ENCODE peak calls at places on chromosomes 4 and X, in four cellular contexts. G, I, X and W are unnamed samples.
A peak's percentile ranks its signal among the peaks of the same experiment; 100 is the strongest.

GRCh38 chr4:39502034-39502658 is 25.1 kb downstream of the UGDH start:
- DNase-seq in G (no peak), I (no peak), X (no peak), W (no peak)

GRCh38 chr4:84050014-84050413 is 449.1 kb downstream of the NKX6-1 start:
- DNase-seq in G (no peak), I (no peak), X (no peak), W (no peak)

GRCh38 chrX:134512566-134512965 is 52.6 kb downstream of the HPRT1 start:
- DNase-seq in G (no peak), I (no peak), X (no peak), W (no peak)

GRCh38 chrX:134932528-134933217 is 58.1 kb upstream of the SMIM10 start:
- DNase-seq in G (no peak), I (no peak), X (no peak), W (no peak)

GRCh38 chrX:84248226-84248625 is 60.2 kb upstream of the RPS6KA6 start:
- DNase-seq in G (no peak), I (no peak), X (no peak), W (no peak)

GRCh38 chr4:75892508-75892907 is 9.7 kb downstream of the PPEF2 start:
- DNase-seq in G (no peak), I (no peak), X (no peak), W (no peak)

GRCh38 chr4:108355523-108356208 is 186.9 kb upstream of the LEF1 start:
- DNase-seq in G (no peak), I (no peak), X (no peak), W (no peak)

GRCh38 chr4:27381806-27382205 is 521.2 kb downstream of the STIM2 start:
- DNase-seq in G (no peak), I (no peak), X (no peak), W (peak; percentile 4)

GRCh38 chr4:154626793-154627484 is 14.5 kb upstream of the FGG start:
- DNase-seq in G (no peak), I (peak; percentile 64), X (peak; percentile 24), W (peak; percentile 78)

GRCh38 chrX:120775959-120776358 is 99.7 kb downstream of the CT47B1 start:
- DNase-seq in G (no peak), I (no peak), X (no peak), W (no peak)

GRCh38 chr4:14863420-14864364 is 138.6 kb upstream of the CPEB2 start:
- DNase-seq in G (no peak), I (no peak), X (no peak), W (no peak)

GRCh38 chrX:78199851-78200250 is 60.4 kb upstream of the TAF9B start:
- DNase-seq in G (no peak), I (no peak), X (peak; percentile 24), W (peak; percentile 14)
- TF ChIP-seq CTCF in G (no peak), I (no peak), X (peak; percentile 65), W (peak; percentile 17)

DNA sequence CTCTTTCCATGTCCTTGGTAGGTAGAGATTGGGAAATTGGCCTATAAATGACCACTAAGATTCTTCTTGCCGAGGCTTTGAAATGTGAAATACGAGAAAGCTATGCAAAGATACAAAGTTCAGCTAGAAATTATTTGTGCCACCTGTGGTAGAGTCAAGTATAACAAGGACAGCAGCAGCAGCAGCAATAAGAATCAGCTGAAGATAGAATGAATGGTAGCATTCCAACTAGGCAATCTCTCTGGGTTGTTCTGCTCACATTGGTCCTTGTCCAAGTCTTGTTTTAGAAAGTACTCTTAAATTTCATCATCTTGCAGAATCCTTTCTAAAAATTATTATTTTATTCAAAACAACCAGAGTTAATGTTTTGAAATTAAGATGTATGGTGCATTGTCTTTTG is 67.8 kb upstream of the PCDH10 start:
- DNase-seq in G (no peak), I (no peak), X (no peak), W (no peak)
- TF ChIP-seq CTCF in G (no peak), I (no peak), X (no peak), W (no peak)

GRCh38 chr4:93879919-93880318 is 51.4 kb downstream of the ATOH1 start:
- DNase-seq in G (no peak), I (no peak), X (no peak), W (no peak)

GRCh38 chr4:93876739-93877138 is 48.2 kb downstream of the ATOH1 start:
- DNase-seq in G (no peak), I (no peak), X (no peak), W (no peak)

GRCh38 chr4:93878566-93878965 is 50.0 kb downstream of the ATOH1 start:
- DNase-seq in G (no peak), I (no peak), X (no peak), W (no peak)
- TF ChIP-seq CTCF in G (no peak), I (no peak), X (no peak), W (no peak)

GRCh38 chr4:151238477-151238876 is 38.5 kb upstream of the PRSS48 start:
- DNase-seq in G (no peak), I (no peak), X (no peak), W (no peak)
- TF ChIP-seq CTCF in G (no peak), I (no peak), X (no peak), W (no peak)

DNA sequence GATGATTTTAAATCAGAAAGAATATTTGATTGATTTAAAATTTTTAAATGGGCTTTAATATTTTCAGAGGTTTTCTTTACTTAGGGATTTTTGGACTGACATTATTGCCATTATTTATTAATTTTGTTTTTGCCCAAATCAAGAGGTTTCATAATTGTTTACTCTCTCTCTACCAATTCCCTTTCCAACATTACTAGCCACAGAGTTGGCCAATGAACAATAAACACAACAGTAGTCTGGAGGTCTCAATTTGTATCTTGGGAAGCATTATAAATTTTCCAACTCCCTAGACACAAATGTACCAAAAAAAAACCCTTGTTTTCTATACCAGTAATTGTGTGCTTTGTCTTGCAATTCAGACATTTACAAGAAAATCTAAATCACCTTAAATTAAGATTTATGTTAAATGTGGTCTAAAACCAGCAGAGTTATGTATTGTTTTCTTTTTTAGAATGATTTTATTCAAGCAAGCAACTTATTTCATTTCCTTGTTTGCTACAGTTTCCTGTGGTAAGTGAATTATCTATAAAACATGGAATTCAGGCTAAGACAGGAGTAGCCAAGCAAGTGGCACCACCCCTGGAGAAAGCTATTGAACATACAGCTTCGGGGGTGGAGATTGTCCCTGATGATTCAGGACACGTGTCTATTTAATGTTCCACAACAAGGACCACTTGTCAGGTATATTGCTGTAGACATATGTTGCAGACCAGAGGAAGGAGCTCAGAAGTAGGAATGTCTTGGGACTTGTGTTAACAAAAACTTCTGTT is 622 bp downstream of the KLKB1 start:
- DNase-seq in G (no peak), I (no peak), X (no peak), W (no peak)
- TF ChIP-seq CTCF in G (no peak), I (no peak), X (no peak), W (no peak)

GRCh38 chrX:113260474-113260873 is 419.8 kb upstream of the AMOT start:
- DNase-seq in G (no peak), I (no peak), X (no peak), W (no peak)
- TF ChIP-seq CTCF in G (no peak), I (no peak), X (peak; percentile 32), W (no peak)

DNA sequence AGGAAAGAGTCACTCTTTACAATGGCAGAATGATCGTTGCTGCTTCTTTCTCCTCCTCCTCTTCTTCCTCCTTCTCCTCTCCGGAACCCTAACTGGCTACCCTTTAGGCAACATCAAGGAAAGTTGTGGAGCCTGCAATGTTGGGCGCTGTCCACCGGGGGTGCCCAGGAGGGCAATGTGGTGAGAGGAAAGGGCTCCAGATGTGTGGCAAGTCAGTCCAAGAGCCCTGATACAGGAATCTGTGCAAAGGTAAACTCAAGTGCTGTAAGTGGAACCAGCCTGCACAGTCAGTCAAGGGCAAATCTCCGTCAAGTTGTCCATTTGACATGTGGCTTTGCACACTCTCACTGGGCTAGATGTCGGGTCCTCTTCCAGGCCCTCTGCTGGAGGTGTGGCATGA is 2.8 kb downstream of the RTL5 start:
- DNase-seq in G (no peak), I (no peak), X (no peak), W (no peak)
- TF ChIP-seq CTCF in G (no peak), I (no peak), X (no peak), W (no peak)

GRCh38 chr4:173537628-173538147 is 7.7 kb upstream of the HAND2 start:
- DNase-seq in G (no peak), I (no peak), X (no peak), W (no peak)

GRCh38 chr4:173538148-173538902 is 8.3 kb upstream of the HAND2 start:
- DNase-seq in G (peak; percentile 77), I (no peak), X (no peak), W (no peak)

GRCh38 chr4:173535165-173535737 is 5.2 kb upstream of the HAND2 start:
- DNase-seq in G (no peak), I (no peak), X (no peak), W (no peak)

GRCh38 chr4:173535932-173536331 is 5.9 kb upstream of the HAND2 start:
- DNase-seq in G (no peak), I (no peak), X (no peak), W (no peak)

GRCh38 chr4:173536808-173537429 is 6.9 kb upstream of the HAND2 start:
- DNase-seq in G (no peak), I (no peak), X (no peak), W (no peak)
- TF ChIP-seq CTCF in G (no peak), I (no peak), X (peak; percentile 48), W (no peak)

GRCh38 chr4:121304843-121305348 is 75.9 kb downstream of the QRFPR start:
- DNase-seq in G (no peak), I (no peak), X (no peak), W (no peak)

GRCh38 chr4:121308328-121308663 is 72.5 kb downstream of the QRFPR start:
- DNase-seq in G (no peak), I (no peak), X (no peak), W (no peak)

GRCh38 chr4:121308828-121309227 is 72.0 kb downstream of the QRFPR start:
- DNase-seq in G (no peak), I (no peak), X (no peak), W (no peak)

GRCh38 chr4:121306932-121307331 is 73.9 kb downstream of the QRFPR start:
- DNase-seq in G (no peak), I (no peak), X (no peak), W (no peak)

GRCh38 chr4:121307441-121308327 is 73.1 kb downstream of the QRFPR start:
- DNase-seq in G (no peak), I (no peak), X (peak; percentile 28), W (peak; percentile 56)
- TF ChIP-seq CTCF in G (no peak), I (peak; percentile 62), X (peak; percentile 82), W (peak; percentile 72)